ENCODE peak calls at places on chromosomes 3 and 15, in six cellular contexts. E is cerebellum; Q is EL; U is activated T-cell treated with anti-CD3 and anti-CD28 coated beads for 24 hours; P is AG04450; H is effector CD8-positive, alpha-beta T cell. F is an unnamed sample.

GRCh38 chr3:156681003-156681402 is 6.6 kb downstream of the TIPARP start:
- DNase-seq in Q (peak; percentile 72), E (no peak), U (no peak), H (no peak), P (peak; percentile 63), F (no peak)

GRCh38 chr15:77075528-77075927 is 4.6 kb upstream of the TSPAN3 start:
- DNase-seq in H (no peak), U (no peak), Q (no peak), P (no peak), E (peak; percentile 38), F (no peak)

GRCh38 chr3:129001817-129002572 is 891 bp downstream of the EFCC1 start:
- DNase-seq in H (no peak), E (no peak), Q (peak; percentile 33), P (no peak), U (no peak), F (no peak)

GRCh38 chr3:24202071-24202470 is 257.0 kb downstream of the NR1D2 start:
- DNase-seq in E (no peak), P (no peak), Q (peak; percentile 37), H (no peak), U (no peak), F (no peak)

GRCh38 chr15:64152507-64153387 is 1.2 kb downstream of the SNX22 start:
- DNase-seq in H (no peak), U (no peak), Q (no peak), E (no peak), P (no peak), F (no peak)

GRCh38 chr3:55185380-55185779 is 257.5 kb upstream of the LRTM1 start:
- DNase-seq in E (no peak), P (no peak), H (no peak), U (no peak), Q (peak; percentile 68), F (no peak)

GRCh38 chr3:149330609-149331008 is 2.8 kb downstream of the TM4SF18 start:
- DNase-seq in U (no peak), E (no peak), P (no peak), Q (peak; percentile 47), H (no peak), F (no peak)

GRCh38 chr15:29433507-29433906 is 163.9 kb upstream of the NSMCE3 start:
- DNase-seq in U (no peak), P (no peak), Q (no peak), H (no peak), E (no peak), F (peak; percentile 57)

GRCh38 chr3:31833391-31834165 is 147.5 kb downstream of the OSBPL10 start:
- DNase-seq in P (no peak), Q (no peak), U (no peak), E (no peak), H (no peak), F (no peak)

GRCh38 chr15:32641517-32642059 is at the start of gene SCG5:
- DNase-seq in Q (no peak), P (no peak), E (peak; percentile 92), H (no peak), U (no peak), F (no peak)

GRCh38 chr15:48190932-48191573 is 412 bp upstream of the CTXN2 start:
- DNase-seq in H (no peak), U (no peak), P (peak; percentile 24), Q (peak; percentile 56), E (peak; percentile 40), F (peak; percentile 88)

GRCh38 chr15:51708013-51708412 is 26.7 kb downstream of the SCG3 start:
- DNase-seq in E (no peak), H (no peak), P (no peak), U (no peak), Q (no peak), F (no peak)

GRCh38 chr3:105997800-105998526 is 129.2 kb upstream of the CBLB start:
- DNase-seq in U (no peak), H (no peak), Q (peak; percentile 93), E (no peak), P (peak; percentile 75), F (no peak)

GRCh38 chr3:143265501-143266070 is 146.0 kb downstream of the CHST2 start:
- DNase-seq in H (no peak), U (no peak), E (no peak), Q (no peak), P (no peak), F (no peak)

GRCh38 chr3:170429050-170429449 is 10.4 kb downstream of the CLDN11 start:
- DNase-seq in H (no peak), P (no peak), U (no peak), E (no peak), Q (peak; percentile 68), F (no peak)

GRCh38 chr3:188404701-188405100 is 250.7 kb downstream of the LPP start:
- DNase-seq in Q (no peak), H (no peak), P (no peak), E (no peak), U (no peak), F (no peak)

F was measured in osteocyte.